ENCODE peak calls at places on chromosome X, in seven cellular contexts. B is fibroblast of lung, E is H7, Z is uterus, T is stomach, A is keratinocyte, H is prostate gland. D is an unnamed sample.

GRCh38 chrX:71911023-71911730 is 532 bp downstream of the NHSL2 start:
- DNase-seq in B (peak; percentile 24), E (peak; percentile 86), H (no peak), Z (peak; percentile 35), T (no peak), A (no peak), D (no peak)

GRCh38 chrX:13996650-13997049 is 33.0 kb downstream of the GEMIN8 start:
- DNase-seq in Z (no peak), H (no peak), E (no peak), B (no peak), T (no peak), A (no peak), D (no peak)

GRCh38 chrX:120514236-120514635 is 45.1 kb upstream of the LAMP2 start:
- DNase-seq in A (no peak), Z (no peak), H (no peak), B (peak; percentile 8), T (no peak), E (peak; percentile 21), D (no peak)

GRCh38 chrX:129651756-129652564 is 2.8 kb downstream of the APLN start:
- DNase-seq in E (no peak), T (peak; percentile 34), Z (no peak), A (no peak), B (no peak), H (no peak), D (no peak)

GRCh38 chrX:13837290-13837745 is 20.4 kb upstream of the GPM6B start:
- DNase-seq in Z (no peak), B (peak; percentile 9), E (peak; percentile 50), A (no peak), H (no peak), T (no peak), D (no peak)

GRCh38 chrX:19629541-19629940 is 114.2 kb upstream of the MAP3K15 start:
- DNase-seq in H (no peak), B (no peak), A (no peak), T (no peak), E (no peak), Z (no peak), D (no peak)

GRCh38 chrX:49627030-49627777 is 28.4 kb downstream of the GAGE1 start:
- DNase-seq in B (no peak), Z (no peak), H (no peak), A (no peak), E (peak; percentile 66), T (no peak), D (no peak)

GRCh38 chrX:134836497-134836968 is 154.3 kb upstream of the SMIM10 start:
- DNase-seq in Z (no peak), E (no peak), H (no peak), A (no peak), B (peak; percentile 46), T (no peak), D (peak; percentile 31)

GRCh38 chrX:2693526-2694002 is 2.5 kb downstream of the CD99 start:
- DNase-seq in B (no peak), Z (no peak), E (no peak), A (no peak), H (no peak), T (no peak), D (no peak)

GRCh38 chrX:85112270-85112669 is 108.6 kb downstream of the APOOL start:
- DNase-seq in Z (no peak), E (no peak), A (no peak), H (no peak), B (no peak), T (no peak), D (no peak)

GRCh38 chrX:8179653-8180052 is 8.6 kb upstream of the VCX2 start:
- DNase-seq in T (no peak), H (no peak), A (no peak), Z (no peak), E (peak; percentile 17), B (no peak), D (no peak)

GRCh38 chrX:100593142-100593541 is 8.4 kb downstream of the TNMD start:
- DNase-seq in E (no peak), T (no peak), B (no peak), A (no peak), Z (no peak), H (no peak), D (no peak)

GRCh38 chrX:107677909-107678308 is 49.6 kb downstream of the PRPS1 start:
- DNase-seq in A (no peak), T (no peak), H (no peak), Z (no peak), E (no peak), B (no peak), D (no peak)

GRCh38 chrX:40168183-40169015 is 70.6 kb upstream of the BCOR start:
- DNase-seq in A (no peak), Z (peak; percentile 22), E (peak; percentile 80), T (no peak), B (no peak), H (no peak), D (no peak)
- H3K4me3 ChIP-seq in A (no peak overlapping the region), Z (peak overlapping the region; percentile 11), E (peak overlapping the region; percentile 32), T (peak overlapping the region; percentile 39), B (peak overlapping the region; percentile 41), H (no peak overlapping the region), D (no peak overlapping the region)

GRCh38 chrX:137052641-137053235 is 18.9 kb upstream of the GPR101 start:
- DNase-seq in B (no peak), Z (no peak), E (peak; percentile 69), T (no peak), A (no peak), H (no peak), D (no peak)

DNA sequence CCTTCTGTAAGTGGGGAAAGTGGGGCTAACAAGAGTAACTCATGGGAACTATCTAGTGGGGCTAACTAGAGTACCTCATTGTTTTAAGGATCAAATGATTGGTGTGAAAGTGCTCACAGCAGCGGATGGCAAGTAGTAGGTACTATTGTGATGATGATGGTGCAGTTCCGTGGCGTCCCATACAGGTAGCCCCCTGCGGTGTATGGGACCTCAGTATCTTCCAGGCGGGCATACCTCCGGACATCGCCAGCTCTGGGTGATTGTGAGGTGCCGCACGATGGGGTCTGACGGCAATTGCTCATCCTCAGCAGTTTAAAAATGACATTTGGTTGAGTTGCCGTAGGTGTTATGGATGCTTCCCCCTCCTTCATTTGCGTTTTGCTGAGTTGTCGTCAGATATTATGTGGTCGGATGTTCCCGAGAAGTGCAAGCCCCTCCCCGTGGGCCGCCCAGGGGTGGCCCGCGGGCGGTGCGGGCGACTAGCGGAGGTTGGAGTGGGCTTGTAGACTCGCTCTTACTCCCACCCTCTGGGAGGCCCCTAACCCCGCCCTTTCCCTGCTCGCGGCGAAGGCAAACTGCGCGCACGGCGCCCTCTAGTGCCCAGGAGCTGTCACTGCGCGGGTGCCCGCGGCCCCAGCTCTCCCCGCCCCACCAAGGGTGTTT is 18.3 kb upstream of the GPR101 start:
- DNase-seq in E (peak; percentile 93), T (peak; percentile 62), H (peak; percentile 6), B (peak; percentile 24), Z (peak; percentile 61), A (no peak), D (peak; percentile 45)
- H3K27me3 ChIP-seq in E (peaks cover 44% of the 10 kb centered on the region), T (peaks cover 28% of the 10 kb centered on the region), H (no peaks in the 10 kb centered on the region), B (peaks cover 4% of the 10 kb centered on the region), Z (no peaks in the 10 kb centered on the region), A (peaks cover 14% of the 10 kb centered on the region), D (peaks cover 2% of the 10 kb centered on the region)

GRCh38 chrX:150363561-150364346 is 637 bp downstream of the MAMLD1 start:
- DNase-seq in A (no peak), E (peak; percentile 78), H (no peak), Z (peak; percentile 27), B (peak; percentile 43), T (no peak), D (peak; percentile 64)

GRCh38 chrX:150364347-150365050 is 1.4 kb downstream of the MAMLD1 start:
- DNase-seq in Z (no peak), E (peak; percentile 66), B (peak; percentile 23), A (no peak), H (no peak), T (no peak), D (peak; percentile 22)

GRCh38 chrX:150365051-150365952 is 2.2 kb downstream of the MAMLD1 start:
- DNase-seq in E (peak; percentile 88), B (peak; percentile 58), H (peak; percentile 28), T (peak; percentile 64), A (no peak), Z (peak; percentile 69), D (peak; percentile 63)

GRCh38 chrX:150365953-150366911 is 3.1 kb downstream of the MAMLD1 start:
- DNase-seq in E (peak; percentile 78), T (no peak), A (no peak), B (peak; percentile 54), H (no peak), Z (peak; percentile 54), D (peak; percentile 15)

DNA sequence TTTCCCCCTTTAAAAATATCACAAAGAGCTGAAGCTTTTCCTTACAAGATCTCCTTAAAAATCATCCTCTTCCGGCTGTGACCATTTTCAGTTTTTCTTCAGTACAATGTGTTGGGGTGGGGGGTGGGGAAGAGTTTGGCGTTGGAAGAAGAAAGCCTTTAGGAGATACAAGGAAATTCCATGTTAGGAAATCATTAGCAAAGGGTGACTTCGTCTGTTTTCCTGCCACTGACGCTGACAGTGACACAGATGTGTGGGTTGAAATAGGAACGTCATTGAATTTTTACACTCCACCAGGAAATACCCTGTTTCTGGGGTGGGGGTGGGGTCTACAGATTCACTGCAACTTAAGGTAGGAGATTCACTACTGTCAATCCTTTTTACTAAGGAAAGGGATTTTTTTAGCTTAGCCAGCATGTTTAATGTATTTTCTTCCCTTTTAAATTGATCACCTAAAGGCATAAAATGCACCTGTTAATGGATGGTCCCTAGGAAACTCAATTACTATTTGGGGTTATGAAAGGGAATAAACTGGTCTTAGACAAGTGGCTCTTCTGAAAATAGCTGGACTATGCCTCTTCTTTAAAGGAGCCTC is 3.9 kb downstream of the MAMLD1 start:
- DNase-seq in Z (no peak), H (no peak), A (no peak), E (no peak), T (no peak), B (peak; percentile 68), D (no peak)
- H3K4me3 ChIP-seq in Z (peak overlapping the region; percentile 61), H (no peak overlapping the region), A (no peak overlapping the region), E (no peak overlapping the region), T (peak overlapping the region; percentile 57), B (peak overlapping the region; percentile 69), D (no peak overlapping the region)

GRCh38 chrX:151175283-151176062 is 911 bp upstream of the GPR50 start:
- DNase-seq in E (no peak), H (no peak), A (no peak), Z (no peak), T (no peak), B (no peak), D (no peak)

GRCh38 chrX:151178746-151179145 is 2.4 kb downstream of the GPR50 start:
- DNase-seq in H (no peak), E (no peak), T (no peak), A (no peak), Z (no peak), B (no peak), D (no peak)

GRCh38 chrX:151177141-151178027 is 1.0 kb downstream of the GPR50 start:
- DNase-seq in H (no peak), A (no peak), Z (no peak), B (peak; percentile 1), E (peak; percentile 73), T (no peak), D (peak; percentile 31)

GRCh38 chrX:151174581-151175282 is 1.7 kb upstream of the GPR50 start:
- DNase-seq in E (peak; percentile 79), Z (no peak), T (no peak), A (no peak), H (no peak), B (no peak), D (no peak)

DNA sequence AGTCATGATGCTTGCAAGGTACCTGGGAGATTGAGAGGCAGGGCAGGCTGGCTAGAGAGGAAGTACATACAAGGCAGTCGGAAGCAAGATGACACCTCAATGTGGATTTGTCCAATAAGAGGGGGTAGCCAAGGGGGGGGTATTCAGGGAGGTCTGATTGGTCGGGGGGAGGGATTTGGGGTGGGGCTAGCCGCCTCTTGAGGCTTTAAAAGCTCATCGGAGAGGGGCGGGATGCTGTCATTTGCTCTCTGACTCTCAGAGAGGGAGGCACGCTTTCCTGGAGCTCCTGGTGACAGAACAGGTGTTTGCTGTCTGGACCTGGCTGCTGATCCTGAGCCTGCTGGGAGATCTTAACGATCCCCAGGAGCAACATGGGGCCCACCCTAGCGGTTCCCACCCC is at the start of gene GPR50:
- DNase-seq in E (peak; percentile 82), H (no peak), Z (no peak), A (no peak), T (no peak), B (no peak), D (no peak)
- H3K27me3 ChIP-seq in E (peaks cover 71% of the 10 kb centered on the region), H (no peaks in the 10 kb centered on the region), Z (peaks cover 6% of the 10 kb centered on the region), A (peaks cover 78% of the 10 kb centered on the region), T (peaks cover 44% of the 10 kb centered on the region), B (no peaks in the 10 kb centered on the region), D (peaks cover 37% of the 10 kb centered on the region)